ENCODE peak calls at places on chromosomes 1 and 21, in seven cellular contexts. A is neural progenitor cell, K is brain microvascular endothelial cell, G is fibroblast of the aortic adventitia, O is heart right ventricle, L is AG09309, T is mucosa of descending colon. Y is an unnamed sample.

GRCh38 chr1:152533327-152533938 is 19.2 kb downstream of the CRCT1 start:
- DNase-seq in A (no peak), K (no peak), G (peak; percentile 23), O (no peak), L (no peak), T (no peak), Y (no peak)

GRCh38 chr1:51897699-51898031 is 19.1 kb upstream of the NRDC start:
- DNase-seq in A (no peak), K (peak; percentile 77), G (peak; percentile 94), O (no peak), L (peak; percentile 84), T (no peak), Y (no peak)

GRCh38 chr21:20451051-20451450 is 547.2 kb upstream of the NCAM2 start:
- DNase-seq in A (no peak), K (no peak), G (no peak), O (no peak), L (no peak), T (no peak), Y (no peak)

GRCh38 chr1:172380441-172381244 is 39.8 kb upstream of the C1orf105 start:
- DNase-seq in A (no peak), K (no peak), G (no peak), O (no peak), L (no peak), T (no peak), Y (no peak)

GRCh38 chr1:220579317-220579716 is 51.4 kb downstream of the MARK1 start:
- DNase-seq in A (no peak), K (no peak), G (no peak), O (no peak), L (no peak), T (no peak), Y (no peak)

GRCh38 chr1:152436593-152437338 is 22.7 kb upstream of the CRNN start:
- DNase-seq in A (no peak), K (no peak), G (peak; percentile 25), O (no peak), L (no peak), T (no peak), Y (no peak)

GRCh38 chr1:58502519-58502918 is 44.0 kb downstream of the OMA1 start:
- DNase-seq in A (no peak), K (no peak), G (no peak), O (no peak), L (no peak), T (no peak), Y (no peak)

GRCh38 chr1:180935326-180936109 is 22.8 kb downstream of the KIAA1614 start:
- DNase-seq in A (peak; percentile 39), K (no peak), G (no peak), O (no peak), L (no peak), T (no peak), Y (no peak)

GRCh38 chr1:100720751-100721150 is 1.2 kb downstream of the VCAM1 start:
- DNase-seq in A (no peak), K (no peak), G (no peak), O (no peak), L (no peak), T (no peak), Y (no peak)

GRCh38 chr1:163201906-163202305 is 810 bp downstream of the RGS5 start:
- DNase-seq in A (no peak), K (no peak), G (no peak), O (no peak), L (no peak), T (no peak), Y (no peak)
- H3K4me3 ChIP-seq in A (no peak overlapping the region), K (no peak overlapping the region), G (no peak overlapping the region), O (peak overlapping the region; percentile 18), L (no peak overlapping the region), T (no peak overlapping the region), Y (peak overlapping the region; percentile 20)

GRCh38 chr1:179083031-179083345 is 1.1 kb downstream of the TOR3A start:
- DNase-seq in A (no peak), K (no peak), G (peak; percentile 23), O (no peak), L (no peak), T (no peak), Y (no peak)
- TF ChIP-seq CTCF in A (no peak), K (peak; percentile 0), G (no peak), O (no peak), L (no peak), T (no peak), Y (no peak)

GRCh38 chr1:20526267-20526666 is 18.3 kb upstream of the MUL1 start:
- DNase-seq in A (no peak), K (no peak), G (no peak), O (no peak), L (no peak), T (no peak), Y (no peak)

GRCh38 chr1:20521960-20522861 is 14.3 kb upstream of the MUL1 start:
- DNase-seq in A (peak; percentile 89), K (peak; percentile 62), G (peak; percentile 86), O (peak; percentile 82), L (peak; percentile 11), T (no peak), Y (peak; percentile 73)
- H3K4me3 ChIP-seq in A (no peak overlapping the region), K (no peak overlapping the region), G (peak overlapping the region; percentile 1), O (no peak overlapping the region), L (no peak overlapping the region), T (no peak overlapping the region), Y (peak overlapping the region; percentile 45)

DNA sequence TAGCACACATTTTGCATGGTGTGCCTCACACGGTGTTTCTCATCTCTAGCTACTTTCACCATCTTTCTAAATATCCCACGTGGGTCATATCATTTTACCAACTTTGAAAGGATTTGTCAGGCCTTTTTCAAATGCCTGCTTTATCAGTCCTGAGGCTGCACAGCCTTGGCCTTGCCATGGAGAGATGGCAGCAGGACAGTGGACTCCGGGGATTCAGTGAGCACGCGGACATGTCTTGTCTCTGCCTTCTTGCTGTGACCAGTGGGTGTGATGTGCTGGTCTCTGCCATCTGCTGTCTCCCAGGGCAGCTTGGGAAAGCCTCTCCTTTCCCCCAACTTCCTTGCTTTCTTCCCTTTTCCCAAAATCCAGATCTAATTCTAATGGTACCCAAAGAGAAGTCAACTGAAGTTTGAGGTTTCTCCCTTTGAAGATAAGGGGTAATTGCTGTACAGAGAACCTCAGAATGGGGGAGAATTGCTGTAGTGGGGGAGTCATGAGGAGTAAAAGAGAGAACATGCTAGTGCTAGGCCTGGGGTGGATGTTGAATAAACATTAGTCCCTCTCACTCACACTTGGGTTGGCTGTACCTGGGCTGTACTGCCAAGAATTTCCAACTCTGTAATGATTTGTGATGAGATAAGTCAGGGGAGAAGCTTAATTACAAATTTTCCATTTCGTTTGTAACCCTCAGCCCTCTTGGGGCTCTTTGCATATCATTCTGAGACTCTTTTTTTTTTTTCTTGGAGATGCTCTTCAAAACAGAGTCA is 99.5 kb downstream of the GALNT2 start:
- DNase-seq in A (no peak), K (no peak), G (no peak), O (no peak), L (no peak), T (no peak), Y (no peak)
- TF ChIP-seq CTCF in A (no peak), K (no peak), G (no peak), O (no peak), L (no peak), T (no peak), Y (no peak)

GRCh38 chr1:91711504-91712247 is 174.3 kb downstream of the TGFBR3 start:
- DNase-seq in A (no peak), K (no peak), G (no peak), O (no peak), L (no peak), T (no peak), Y (no peak)

GRCh38 chr1:91710261-91710660 is 175.7 kb downstream of the TGFBR3 start:
- DNase-seq in A (no peak), K (no peak), G (no peak), O (no peak), L (no peak), T (no peak), Y (no peak)

GRCh38 chr1:91712393-91712792 is 173.6 kb downstream of the TGFBR3 start:
- DNase-seq in A (no peak), K (no peak), G (no peak), O (no peak), L (no peak), T (no peak), Y (no peak)

GRCh38 chr1:91714867-91715381 is 171.0 kb downstream of the TGFBR3 start:
- DNase-seq in A (no peak), K (no peak), G (no peak), O (no peak), L (no peak), T (no peak), Y (no peak)

GRCh38 chr1:91712981-91713841 is 172.7 kb downstream of the TGFBR3 start:
- DNase-seq in A (no peak), K (peak; percentile 50), G (peak; percentile 60), O (peak; percentile 56), L (no peak), T (no peak), Y (no peak)
- H3K4me3 ChIP-seq in A (no peak overlapping the region), K (no peak overlapping the region), G (no peak overlapping the region), O (no peak overlapping the region), L (no peak overlapping the region), T (no peak overlapping the region), Y (no peak overlapping the region)

GRCh38 chr1:155307247-155307740 is 1.4 kb upstream of the FDPS start:
- DNase-seq in A (peak; percentile 69), K (peak; percentile 28), G (peak; percentile 73), O (no peak), L (no peak), T (no peak), Y (no peak)
- TF ChIP-seq CTCF in A (peak; percentile 52), K (peak; percentile 48), G (peak; percentile 51), O (peak; percentile 45), L (peak; percentile 37), T (no peak), Y (peak; percentile 48)

GRCh38 chr1:25554886-25555752 is 11.7 kb downstream of the LDLRAP1 start:
- DNase-seq in A (no peak), K (no peak), G (peak; percentile 58), O (no peak), L (no peak), T (no peak), Y (no peak)
- H3K4me3 ChIP-seq in A (no peak overlapping the region), K (no peak overlapping the region), G (no peak overlapping the region), O (no peak overlapping the region), L (no peak overlapping the region), T (no peak overlapping the region), Y (no peak overlapping the region)

DNA sequence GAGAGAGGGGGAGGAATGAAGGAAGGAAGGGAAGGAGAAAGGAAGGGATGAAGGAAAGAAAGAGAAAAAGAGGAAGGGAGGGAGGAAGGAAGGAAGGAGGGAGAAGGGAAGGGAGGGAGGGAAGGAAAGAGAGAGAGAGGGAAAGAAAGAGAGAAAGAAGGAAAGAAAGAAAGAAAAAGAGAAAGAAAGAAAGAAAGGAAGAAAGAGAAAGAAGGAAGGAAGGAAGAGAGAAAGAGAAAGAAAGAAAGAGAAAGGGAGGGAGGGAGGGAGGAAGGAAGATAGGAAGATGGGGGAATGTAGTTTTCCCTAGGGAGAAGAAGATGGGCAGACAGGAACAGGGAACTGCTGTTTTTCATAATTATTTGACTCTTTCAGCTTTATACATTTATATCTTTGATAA is 115.1 kb upstream of the CXADR start:
- DNase-seq in A (no peak), K (no peak), G (no peak), O (no peak), L (no peak), T (no peak), Y (no peak)
- TF ChIP-seq CTCF in A (no peak), K (no peak), G (no peak), O (no peak), L (no peak), T (no peak), Y (no peak)